ENCODE peak calls at places on chromosomes 5 and 9, in six cellular contexts. One of them, this sample, is unnamed.

GRCh38 chr5:179839328-179840256 is 18.9 kb downstream of the SQSTM1 start:
- DNase-seq in right atrium auricular region: peak; percentile 56
- DNase-seq in HT-29: no peak
- DNase-seq in MCF 10A: no peak
- DNase-seq in amygdala: no peak
- DNase-seq in HFFc6: no peak
- DNase-seq in this sample: no peak

GRCh38 chr5:125190232-125191051 is 444.0 kb upstream of the ZNF608 start:
- DNase-seq in HFFc6: peak; percentile 25
- DNase-seq in MCF 10A: peak; percentile 70
- DNase-seq in HT-29: no peak
- DNase-seq in right atrium auricular region: no peak
- DNase-seq in amygdala: no peak
- DNase-seq in this sample: no peak

GRCh38 chr9:88220652-88221051 is 82.4 kb upstream of the SPATA31C2 start:
- DNase-seq in amygdala: no peak
- DNase-seq in right atrium auricular region: no peak
- DNase-seq in MCF 10A: no peak
- DNase-seq in HT-29: no peak
- DNase-seq in HFFc6: no peak
- DNase-seq in this sample: no peak

GRCh38 chr5:6568909-6569308 is 63.9 kb downstream of the NSUN2 start:
- DNase-seq in HT-29: no peak
- DNase-seq in HFFc6: no peak
- DNase-seq in right atrium auricular region: peak; percentile 26
- DNase-seq in amygdala: no peak
- DNase-seq in MCF 10A: no peak
- DNase-seq in this sample: no peak

GRCh38 chr9:97564291-97565175 is 63.1 kb downstream of the TMOD1 start:
- DNase-seq in HT-29: peak; percentile 42
- DNase-seq in MCF 10A: peak; percentile 57
- DNase-seq in amygdala: no peak
- DNase-seq in right atrium auricular region: peak; percentile 62
- DNase-seq in HFFc6: peak; percentile 67
- DNase-seq in this sample: no peak

GRCh38 chr9:37529111-37529510 is 43.4 kb downstream of the POLR1E start:
- DNase-seq in amygdala: no peak
- DNase-seq in HFFc6: no peak
- DNase-seq in MCF 10A: peak; percentile 61
- DNase-seq in right atrium auricular region: no peak
- DNase-seq in HT-29: no peak
- DNase-seq in this sample: no peak

GRCh38 chr9:70324963-70325362 is 66.2 kb downstream of the SMC5 start:
- DNase-seq in right atrium auricular region: no peak
- DNase-seq in HFFc6: peak; percentile 79
- DNase-seq in MCF 10A: peak; percentile 16
- DNase-seq in amygdala: no peak
- DNase-seq in HT-29: no peak
- DNase-seq in this sample: no peak

GRCh38 chr5:76269259-76269958 is 133.7 kb upstream of the IQGAP2 start:
- DNase-seq in MCF 10A: no peak
- DNase-seq in right atrium auricular region: no peak
- DNase-seq in HFFc6: no peak
- DNase-seq in HT-29: no peak
- DNase-seq in amygdala: no peak
- DNase-seq in this sample: no peak

GRCh38 chr9:2655411-2655901 is 33.9 kb downstream of the VLDLR start:
- DNase-seq in right atrium auricular region: no peak
- DNase-seq in HFFc6: peak; percentile 94
- DNase-seq in MCF 10A: peak; percentile 60
- DNase-seq in amygdala: no peak
- DNase-seq in HT-29: peak; percentile 4
- DNase-seq in this sample: no peak

GRCh38 chr9:6926436-6926835 is 168.7 kb downstream of the KDM4C start:
- DNase-seq in HFFc6: no peak
- DNase-seq in MCF 10A: no peak
- DNase-seq in HT-29: no peak
- DNase-seq in amygdala: no peak
- DNase-seq in right atrium auricular region: no peak
- DNase-seq in this sample: no peak

GRCh38 chr5:95924720-95925119 is 36.9 kb downstream of the ELL2 start:
- DNase-seq in amygdala: no peak
- DNase-seq in HFFc6: no peak
- DNase-seq in HT-29: peak; percentile 7
- DNase-seq in right atrium auricular region: no peak
- DNase-seq in MCF 10A: peak; percentile 89
- DNase-seq in this sample: no peak

GRCh38 chr9:14451949-14452348 is 138.0 kb upstream of the NFIB start:
- DNase-seq in right atrium auricular region: no peak
- DNase-seq in HFFc6: no peak
- DNase-seq in HT-29: no peak
- DNase-seq in MCF 10A: no peak
- DNase-seq in amygdala: no peak
- DNase-seq in this sample: no peak

GRCh38 chr9:109458453-109459211 is 39.5 kb downstream of the PTPN3 start:
- DNase-seq in amygdala: no peak
- DNase-seq in HFFc6: no peak
- DNase-seq in HT-29: no peak
- DNase-seq in MCF 10A: no peak
- DNase-seq in right atrium auricular region: no peak
- DNase-seq in this sample: no peak

GRCh38 chr5:110658006-110658405 is 68.5 kb downstream of the TMEM232 start:
- DNase-seq in MCF 10A: no peak
- DNase-seq in right atrium auricular region: no peak
- DNase-seq in amygdala: no peak
- DNase-seq in HT-29: no peak
- DNase-seq in HFFc6: no peak
- DNase-seq in this sample: no peak

GRCh38 chr5:61327761-61328753 is 4.0 kb upstream of the ZSWIM6 start:
- DNase-seq in HT-29: no peak
- DNase-seq in HFFc6: peak; percentile 60
- DNase-seq in MCF 10A: peak; percentile 85
- DNase-seq in amygdala: no peak
- DNase-seq in right atrium auricular region: no peak
- DNase-seq in this sample: no peak

GRCh38 chr5:149062371-149063016 is 368 bp downstream of the SH3TC2 start:
- DNase-seq in MCF 10A: peak; percentile 98
- DNase-seq in amygdala: no peak
- DNase-seq in HT-29: peak; percentile 64
- DNase-seq in right atrium auricular region: no peak
- DNase-seq in HFFc6: peak; percentile 97
- DNase-seq in this sample: no peak

GRCh38 chr5:56681346-56681745 is 134.0 kb upstream of the MAP3K1 start:
- DNase-seq in amygdala: no peak
- DNase-seq in MCF 10A: peak; percentile 36
- DNase-seq in HFFc6: no peak
- DNase-seq in right atrium auricular region: no peak
- DNase-seq in HT-29: no peak
- DNase-seq in this sample: no peak